ENCODE peak calls at places on chromosomes 13 and 19, in ten cellular contexts. C is mammary epithelial cell, Y is kidney, A is colonic mucosa, G is neural progenitor cell, K is upper lobe of right lung, H is GM23338, J is stomach, B is hepatocyte, M is fibroblast of lung. E is an unnamed sample.
A peak's percentile ranks its signal among the peaks of the same experiment; 100 is the strongest.

GRCh38 chr19:21586341-21587116 is 81.1 kb downstream of the ZNF429 start:
- DNase-seq in C (no peak), Y (peak; percentile 82), A (no peak), G (peak; percentile 41), K (peak; percentile 70), H (peak; percentile 62), J (peak; percentile 38), B (peak; percentile 30), M (no peak), E (peak; percentile 58)

GRCh38 chr19:53892981-53893325 is 11.0 kb downstream of the PRKCG start:
- DNase-seq in C (no peak), Y (no peak), A (no peak), G (peak; percentile 84), K (no peak), H (peak; percentile 87), J (no peak), B (no peak), M (no peak), E (no peak)

GRCh38 chr13:50376895-50377575 is 361.8 kb downstream of the KCNRG start:
- DNase-seq in C (no peak), Y (no peak), A (no peak), G (peak; percentile 39), K (no peak), H (peak; percentile 70), J (no peak), B (no peak), M (no peak), E (no peak)

GRCh38 chr19:15782211-15782610 is 5.2 kb upstream of the OR10H5 start:
- DNase-seq in C (no peak), Y (no peak), A (no peak), G (no peak), K (no peak), H (no peak), J (no peak), B (no peak), M (no peak), E (no peak)

GRCh38 chr13:114108894-114109293 is 23.5 kb downstream of the RASA3 start:
- DNase-seq in C (no peak), Y (peak; percentile 62), A (no peak), G (no peak), K (peak; percentile 57), H (no peak), J (no peak), B (no peak), M (no peak), E (no peak)

GRCh38 chr19:6700586-6701316 is 19.7 kb downstream of the C3 start:
- DNase-seq in C (no peak), Y (peak; percentile 14), A (no peak), G (no peak), K (peak; percentile 15), H (no peak), J (no peak), B (no peak), M (no peak), E (no peak)

GRCh38 chr13:52067237-52067636 is 42.7 kb downstream of the UTP14C start:
- DNase-seq in C (no peak), Y (no peak), A (no peak), G (no peak), K (no peak), H (peak; percentile 28), J (no peak), B (no peak), M (peak; percentile 7), E (no peak)

GRCh38 chr13:99926014-99926731 is 45.4 kb downstream of the ZIC5 start:
- DNase-seq in C (no peak), Y (no peak), A (peak; percentile 47), G (no peak), K (no peak), H (no peak), J (peak; percentile 57), B (no peak), M (peak; percentile 14), E (no peak)

GRCh38 chr19:10961763-10962536 is 1.1 kb downstream of the SMARCA4 start:
- DNase-seq in C (no peak), Y (no peak), A (no peak), G (peak; percentile 75), K (no peak), H (no peak), J (no peak), B (no peak), M (peak; percentile 25), E (no peak)

GRCh38 chr13:63010072-63010658 is 1594.5 kb upstream of the PCDH20 start:
- DNase-seq in C (no peak), Y (no peak), A (no peak), G (no peak), K (no peak), H (peak; percentile 21), J (no peak), B (no peak), M (no peak), E (no peak)

GRCh38 chr13:23680836-23681235 is 110.6 kb downstream of the TNFRSF19 start:
- DNase-seq in C (no peak), Y (no peak), A (no peak), G (no peak), K (no peak), H (no peak), J (no peak), B (no peak), M (no peak), E (no peak)

GRCh38 chr19:44582581-44583265 is 30.6 kb upstream of the IGSF23 start:
- DNase-seq in C (no peak), Y (no peak), A (peak; percentile 72), G (peak; percentile 53), K (peak; percentile 71), H (peak; percentile 89), J (no peak), B (no peak), M (peak; percentile 28), E (no peak)

GRCh38 chr13:78784017-78784745 is 125.2 kb upstream of the OBI1 start:
- DNase-seq in C (no peak), Y (no peak), A (no peak), G (no peak), K (no peak), H (no peak), J (no peak), B (no peak), M (no peak), E (no peak)

GRCh38 chr19:43101950-43102349 is 19.4 kb upstream of the PSG2 start:
- DNase-seq in C (no peak), Y (no peak), A (no peak), G (no peak), K (no peak), H (no peak), J (no peak), B (no peak), M (no peak), E (no peak)

GRCh38 chr13:21034602-21035190 is 26.7 kb downstream of the LATS2 start:
- DNase-seq in C (no peak), Y (no peak), A (no peak), G (peak; percentile 35), K (no peak), H (peak; percentile 63), J (no peak), B (no peak), M (no peak), E (no peak)

GRCh38 chr13:44819762-44820161 is 169.5 kb downstream of the NUFIP1 start:
- DNase-seq in C (no peak), Y (no peak), A (no peak), G (no peak), K (no peak), H (no peak), J (no peak), B (no peak), M (peak; percentile 54), E (no peak)

GRCh38 chr19:19758164-19758563 is 25.3 kb upstream of the ZNF14 start:
- DNase-seq in C (no peak), Y (no peak), A (no peak), G (no peak), K (no peak), H (peak; percentile 44), J (no peak), B (no peak), M (no peak), E (no peak)

GRCh38 chr13:97249797-97250495 is 27.8 kb downstream of the MBNL2 start:
- DNase-seq in C (no peak), Y (no peak), A (no peak), G (no peak), K (no peak), H (no peak), J (no peak), B (no peak), M (no peak), E (no peak)

GRCh38 chr19:42199440-42200115 is 17.9 kb downstream of the DEDD2 start:
- DNase-seq in C (peak; percentile 80), Y (peak; percentile 77), A (no peak), G (no peak), K (peak; percentile 77), H (peak; percentile 61), J (peak; percentile 34), B (no peak), M (no peak), E (no peak)

DNA sequence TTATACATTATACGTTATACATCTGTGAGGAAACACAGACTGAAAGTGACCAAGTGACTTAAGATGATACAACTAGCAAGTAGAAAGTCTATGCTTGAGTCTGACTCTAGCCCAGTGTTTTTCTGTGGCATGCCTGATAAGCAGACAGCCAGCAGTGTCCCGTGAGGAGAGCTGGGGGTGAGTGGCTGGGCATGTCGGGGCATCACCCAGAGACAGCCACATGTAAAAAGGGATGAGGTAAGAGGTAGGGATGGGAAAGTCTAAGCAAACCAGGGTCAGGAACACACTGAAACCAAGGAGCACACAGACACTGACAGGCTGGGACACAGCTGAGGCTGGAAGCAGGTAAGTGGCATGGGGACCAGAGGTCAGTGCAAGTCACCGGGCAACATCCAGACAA is 333.2 kb downstream of the FOXO1 start:
- DNase-seq in C (peak; percentile 93), Y (no peak), A (peak; percentile 8), G (no peak), K (no peak), H (no peak), J (no peak), B (no peak), M (no peak), E (no peak)
- H3K4me1 ChIP-seq in C (peaks cover 18% of the 10 kb centered on the region), Y (peaks cover 10% of the 10 kb centered on the region), A (no peaks in the 10 kb centered on the region), G (no peaks in the 10 kb centered on the region), K (no peaks in the 10 kb centered on the region), H (no peaks in the 10 kb centered on the region), J (peaks cover 13% of the 10 kb centered on the region), B (peaks cover 15% of the 10 kb centered on the region), M (no peaks in the 10 kb centered on the region), E (peaks cover 14% of the 10 kb centered on the region)

GRCh38 chr19:46347572-46347883 is 641 bp downstream of the PPP5C start:
- DNase-seq in C (no peak), Y (no peak), A (no peak), G (no peak), K (no peak), H (no peak), J (no peak), B (no peak), M (no peak), E (no peak)
- TF ChIP-seq CTCF in C (no peak), Y (no peak), A (no peak), G (no peak), K (no peak), H (no peak), J (no peak), B (no peak), M (no peak), E (no peak)

GRCh38 chr19:46490774-46491173 is 4.9 kb downstream of the PNMA8B start:
- DNase-seq in C (no peak), Y (no peak), A (no peak), G (no peak), K (no peak), H (no peak), J (no peak), B (no peak), M (no peak), E (no peak)
- H3K4me3 ChIP-seq in C (no peak overlapping the region), Y (no peak overlapping the region), A (no peak overlapping the region), G (no peak overlapping the region), K (no peak overlapping the region), H (no peak overlapping the region), J (no peak overlapping the region), B (no peak overlapping the region), M (no peak overlapping the region), E (no peak overlapping the region)

GRCh38 chr19:14478113-14478545 is 3.0 kb upstream of the PTGER1 start:
- DNase-seq in C (no peak), Y (peak; percentile 91), A (no peak), G (no peak), K (no peak), H (no peak), J (no peak), B (no peak), M (no peak), E (peak; percentile 70)
- H3K4me1 ChIP-seq in C (peaks cover 24% of the 10 kb centered on the region), Y (peaks cover 20% of the 10 kb centered on the region), A (peaks cover 2% of the 10 kb centered on the region), G (peaks cover 17% of the 10 kb centered on the region), K (peaks cover 31% of the 10 kb centered on the region), H (peaks cover 12% of the 10 kb centered on the region), J (peaks cover 50% of the 10 kb centered on the region), B (peaks cover 26% of the 10 kb centered on the region), M (peaks cover 19% of the 10 kb centered on the region), E (no peaks in the 10 kb centered on the region)

E was measured in pancreas.